ENCODE peak calls at places on chromosomes 13 and 19, in nine cellular contexts. One of them, this sample, is unnamed.

GRCh38 chr19:4375620-4376228 is 24.6 kb downstream of the SH3GL1 start:
- DNase-seq in H9: no peak
- DNase-seq in CD8-positive, alpha-beta memory T cell: no peak
- DNase-seq in AML-193: no peak
- DNase-seq in epithelial cell of prostate: no peak
- DNase-seq in epithelial cell of esophagus: no peak
- DNase-seq in CD4-positive, alpha-beta T cell: no peak
- DNase-seq in psoas muscle: peak
- DNase-seq in stimulated activated CD8-positive, alpha-beta memory T cell treated with anti-CD3 and anti-CD28 coated beads, Interleukin-4, amount 100 ng/mL, for 24 hours: no peak
- DNase-seq in this sample: peak

GRCh38 chr19:27736225-27736624 is 1476.7 kb downstream of the UQCRFS1 start:
- DNase-seq in H9: no peak
- DNase-seq in CD8-positive, alpha-beta memory T cell: no peak
- DNase-seq in AML-193: no peak
- DNase-seq in epithelial cell of prostate: no peak
- DNase-seq in epithelial cell of esophagus: no peak
- DNase-seq in CD4-positive, alpha-beta T cell: no peak
- DNase-seq in psoas muscle: no peak
- DNase-seq in stimulated activated CD8-positive, alpha-beta memory T cell treated with anti-CD3 and anti-CD28 coated beads, Interleukin-4, amount 100 ng/mL, for 24 hours: no peak
- DNase-seq in this sample: no peak

GRCh38 chr19:6058411-6059201 is 51.7 kb downstream of the RFX2 start:
- DNase-seq in H9: no peak
- DNase-seq in CD8-positive, alpha-beta memory T cell: no peak
- DNase-seq in AML-193: no peak
- DNase-seq in epithelial cell of prostate: no peak
- DNase-seq in epithelial cell of esophagus: no peak
- DNase-seq in CD4-positive, alpha-beta T cell: no peak
- DNase-seq in psoas muscle: no peak
- DNase-seq in stimulated activated CD8-positive, alpha-beta memory T cell treated with anti-CD3 and anti-CD28 coated beads, Interleukin-4, amount 100 ng/mL, for 24 hours: no peak
- DNase-seq in this sample: no peak

GRCh38 chr19:1601613-1602064 is 3.6 kb downstream of the UQCR11 start:
- DNase-seq in H9: no peak
- DNase-seq in CD8-positive, alpha-beta memory T cell: no peak
- DNase-seq in AML-193: no peak
- DNase-seq in epithelial cell of prostate: no peak
- DNase-seq in epithelial cell of esophagus: no peak
- DNase-seq in CD4-positive, alpha-beta T cell: no peak
- DNase-seq in psoas muscle: no peak
- DNase-seq in stimulated activated CD8-positive, alpha-beta memory T cell treated with anti-CD3 and anti-CD28 coated beads, Interleukin-4, amount 100 ng/mL, for 24 hours: no peak
- DNase-seq in this sample: no peak

GRCh38 chr19:5648464-5648863 is 25.6 kb downstream of the SAFB start:
- DNase-seq in H9: no peak
- DNase-seq in CD8-positive, alpha-beta memory T cell: no peak
- DNase-seq in AML-193: no peak
- DNase-seq in epithelial cell of prostate: no peak
- DNase-seq in epithelial cell of esophagus: no peak
- DNase-seq in CD4-positive, alpha-beta T cell: no peak
- DNase-seq in psoas muscle: no peak
- DNase-seq in stimulated activated CD8-positive, alpha-beta memory T cell treated with anti-CD3 and anti-CD28 coated beads, Interleukin-4, amount 100 ng/mL, for 24 hours: no peak
- DNase-seq in this sample: no peak

GRCh38 chr19:28971011-28971410 is 241.9 kb downstream of the UQCRFS1 start:
- DNase-seq in H9: no peak
- DNase-seq in CD8-positive, alpha-beta memory T cell: no peak
- DNase-seq in AML-193: no peak
- DNase-seq in epithelial cell of prostate: no peak
- DNase-seq in epithelial cell of esophagus: no peak
- DNase-seq in CD4-positive, alpha-beta T cell: no peak
- DNase-seq in psoas muscle: peak
- DNase-seq in stimulated activated CD8-positive, alpha-beta memory T cell treated with anti-CD3 and anti-CD28 coated beads, Interleukin-4, amount 100 ng/mL, for 24 hours: no peak
- DNase-seq in this sample: no peak

GRCh38 chr13:79245937-79246574 is 160.0 kb downstream of the RBM26 start:
- DNase-seq in H9: no peak
- DNase-seq in CD8-positive, alpha-beta memory T cell: no peak
- DNase-seq in AML-193: no peak
- DNase-seq in epithelial cell of prostate: no peak
- DNase-seq in epithelial cell of esophagus: no peak
- DNase-seq in CD4-positive, alpha-beta T cell: no peak
- DNase-seq in psoas muscle: no peak
- DNase-seq in stimulated activated CD8-positive, alpha-beta memory T cell treated with anti-CD3 and anti-CD28 coated beads, Interleukin-4, amount 100 ng/mL, for 24 hours: no peak
- DNase-seq in this sample: peak

GRCh38 chr19:15091918-15092753 is 10.1 kb downstream of the OR1I1 start:
- DNase-seq in H9: peak
- DNase-seq in CD8-positive, alpha-beta memory T cell: peak
- DNase-seq in AML-193: peak
- DNase-seq in epithelial cell of prostate: no peak
- DNase-seq in epithelial cell of esophagus: peak
- DNase-seq in CD4-positive, alpha-beta T cell: peak
- DNase-seq in psoas muscle: no peak
- DNase-seq in stimulated activated CD8-positive, alpha-beta memory T cell treated with anti-CD3 and anti-CD28 coated beads, Interleukin-4, amount 100 ng/mL, for 24 hours: no peak
- DNase-seq in this sample: no peak

GRCh38 chr19:17775245-17775927 is 19.6 kb upstream of the B3GNT3 start:
- DNase-seq in H9: peak
- DNase-seq in CD8-positive, alpha-beta memory T cell: no peak
- DNase-seq in AML-193: peak
- DNase-seq in epithelial cell of prostate: no peak
- DNase-seq in epithelial cell of esophagus: peak
- DNase-seq in CD4-positive, alpha-beta T cell: peak
- DNase-seq in psoas muscle: no peak
- DNase-seq in stimulated activated CD8-positive, alpha-beta memory T cell treated with anti-CD3 and anti-CD28 coated beads, Interleukin-4, amount 100 ng/mL, for 24 hours: no peak
- DNase-seq in this sample: peak

GRCh38 chr13:27406178-27406939 is 18.1 kb upstream of the GTF3A start:
- DNase-seq in H9: no peak
- DNase-seq in CD8-positive, alpha-beta memory T cell: peak
- DNase-seq in AML-193: peak
- DNase-seq in epithelial cell of prostate: no peak
- DNase-seq in epithelial cell of esophagus: peak
- DNase-seq in CD4-positive, alpha-beta T cell: peak
- DNase-seq in psoas muscle: no peak
- DNase-seq in stimulated activated CD8-positive, alpha-beta memory T cell treated with anti-CD3 and anti-CD28 coated beads, Interleukin-4, amount 100 ng/mL, for 24 hours: no peak
- DNase-seq in this sample: no peak

GRCh38 chr19:5171711-5172110 is 168.9 kb downstream of the PTPRS start:
- DNase-seq in H9: no peak
- DNase-seq in CD8-positive, alpha-beta memory T cell: no peak
- DNase-seq in AML-193: no peak
- DNase-seq in epithelial cell of prostate: no peak
- DNase-seq in epithelial cell of esophagus: no peak
- DNase-seq in CD4-positive, alpha-beta T cell: no peak
- DNase-seq in psoas muscle: no peak
- DNase-seq in stimulated activated CD8-positive, alpha-beta memory T cell treated with anti-CD3 and anti-CD28 coated beads, Interleukin-4, amount 100 ng/mL, for 24 hours: no peak
- DNase-seq in this sample: peak

GRCh38 chr13:47415048-47415447 is 518.2 kb upstream of the HTR2A start:
- DNase-seq in H9: no peak
- DNase-seq in CD8-positive, alpha-beta memory T cell: no peak
- DNase-seq in AML-193: no peak
- DNase-seq in epithelial cell of prostate: no peak
- DNase-seq in epithelial cell of esophagus: peak
- DNase-seq in CD4-positive, alpha-beta T cell: no peak
- DNase-seq in psoas muscle: no peak
- DNase-seq in stimulated activated CD8-positive, alpha-beta memory T cell treated with anti-CD3 and anti-CD28 coated beads, Interleukin-4, amount 100 ng/mL, for 24 hours: no peak
- DNase-seq in this sample: no peak

GRCh38 chr13:76380436-76381065 is 505.7 kb downstream of the KCTD12 start:
- DNase-seq in H9: no peak
- DNase-seq in CD8-positive, alpha-beta memory T cell: no peak
- DNase-seq in AML-193: no peak
- DNase-seq in epithelial cell of prostate: no peak
- DNase-seq in epithelial cell of esophagus: no peak
- DNase-seq in CD4-positive, alpha-beta T cell: no peak
- DNase-seq in psoas muscle: no peak
- DNase-seq in stimulated activated CD8-positive, alpha-beta memory T cell treated with anti-CD3 and anti-CD28 coated beads, Interleukin-4, amount 100 ng/mL, for 24 hours: no peak
- DNase-seq in this sample: no peak

GRCh38 chr19:16351133-16351809 is 26.6 kb downstream of the KLF2 start:
- DNase-seq in H9: no peak
- DNase-seq in CD8-positive, alpha-beta memory T cell: no peak
- DNase-seq in AML-193: no peak
- DNase-seq in epithelial cell of prostate: no peak
- DNase-seq in epithelial cell of esophagus: no peak
- DNase-seq in CD4-positive, alpha-beta T cell: no peak
- DNase-seq in psoas muscle: no peak
- DNase-seq in stimulated activated CD8-positive, alpha-beta memory T cell treated with anti-CD3 and anti-CD28 coated beads, Interleukin-4, amount 100 ng/mL, for 24 hours: no peak
- DNase-seq in this sample: no peak

GRCh38 chr19:17830567-17831418 is 9.5 kb upstream of the INSL3 start:
- DNase-seq in H9: peak
- DNase-seq in CD8-positive, alpha-beta memory T cell: peak
- DNase-seq in AML-193: no peak
- DNase-seq in epithelial cell of prostate: peak
- DNase-seq in epithelial cell of esophagus: peak
- DNase-seq in CD4-positive, alpha-beta T cell: peak
- DNase-seq in psoas muscle: peak
- DNase-seq in stimulated activated CD8-positive, alpha-beta memory T cell treated with anti-CD3 and anti-CD28 coated beads, Interleukin-4, amount 100 ng/mL, for 24 hours: peak
- DNase-seq in this sample: peak

GRCh38 chr13:43874512-43875092 is 4.9 kb downstream of the CCDC122 start:
- DNase-seq in H9: no peak
- DNase-seq in CD8-positive, alpha-beta memory T cell: no peak
- DNase-seq in AML-193: peak
- DNase-seq in epithelial cell of prostate: no peak
- DNase-seq in epithelial cell of esophagus: peak
- DNase-seq in CD4-positive, alpha-beta T cell: no peak
- DNase-seq in psoas muscle: no peak
- DNase-seq in stimulated activated CD8-positive, alpha-beta memory T cell treated with anti-CD3 and anti-CD28 coated beads, Interleukin-4, amount 100 ng/mL, for 24 hours: no peak
- DNase-seq in this sample: no peak

This sample was measured in islet precursor cell.